ENCODE peak calls at places on chromosomes 7 and 10, in six cellular contexts. One of them, this sample, is unnamed.

GRCh38 chr7:91685544-91685943 is 195.0 kb downstream of the MTERF1 start:
- DNase-seq in OCI-M1: peak
- DNase-seq in transverse colon: no peak
- DNase-seq in T-helper 1 cell: no peak
- DNase-seq in occipital lobe: no peak
- DNase-seq in T-cell: no peak
- DNase-seq in this sample: no peak

GRCh38 chr10:112182808-112183328 is 697 bp downstream of the GPAM start:
- DNase-seq in OCI-M1: peak
- DNase-seq in transverse colon: no peak
- DNase-seq in T-helper 1 cell: no peak
- DNase-seq in occipital lobe: no peak
- DNase-seq in T-cell: no peak
- DNase-seq in this sample: no peak

GRCh38 chr7:21020667-21021066 is 234.0 kb upstream of the SP8 start:
- DNase-seq in OCI-M1: no peak
- DNase-seq in transverse colon: no peak
- DNase-seq in T-helper 1 cell: no peak
- DNase-seq in occipital lobe: no peak
- DNase-seq in T-cell: no peak
- DNase-seq in this sample: no peak

GRCh38 chr7:70923086-70923845 is 208.7 kb upstream of the GALNT17 start:
- DNase-seq in OCI-M1: no peak
- DNase-seq in transverse colon: no peak
- DNase-seq in T-helper 1 cell: no peak
- DNase-seq in occipital lobe: no peak
- DNase-seq in T-cell: no peak
- DNase-seq in this sample: no peak

GRCh38 chr7:141575164-141575563 is 24.0 kb downstream of the AGK start:
- DNase-seq in OCI-M1: no peak
- DNase-seq in transverse colon: no peak
- DNase-seq in T-helper 1 cell: no peak
- DNase-seq in occipital lobe: no peak
- DNase-seq in T-cell: no peak
- DNase-seq in this sample: no peak

GRCh38 chr10:21015838-21016237 is 118.7 kb upstream of the NEBL start:
- DNase-seq in OCI-M1: peak
- DNase-seq in transverse colon: no peak
- DNase-seq in T-helper 1 cell: no peak
- DNase-seq in occipital lobe: no peak
- DNase-seq in T-cell: no peak
- DNase-seq in this sample: no peak

GRCh38 chr7:55366461-55367138 is 1.5 kb downstream of the LANCL2 start:
- DNase-seq in OCI-M1: no peak
- DNase-seq in transverse colon: no peak
- DNase-seq in T-helper 1 cell: no peak
- DNase-seq in occipital lobe: no peak
- DNase-seq in T-cell: no peak
- DNase-seq in this sample: no peak

GRCh38 chr10:117980216-117980615 is 66.5 kb downstream of the RAB11FIP2 start:
- DNase-seq in OCI-M1: no peak
- DNase-seq in transverse colon: no peak
- DNase-seq in T-helper 1 cell: no peak
- DNase-seq in occipital lobe: no peak
- DNase-seq in T-cell: no peak
- DNase-seq in this sample: no peak

GRCh38 chr10:24643679-24644209 is 79.9 kb downstream of the ARHGAP21 start:
- DNase-seq in OCI-M1: no peak
- DNase-seq in transverse colon: peak
- DNase-seq in T-helper 1 cell: no peak
- DNase-seq in occipital lobe: no peak
- DNase-seq in T-cell: no peak
- DNase-seq in this sample: no peak

GRCh38 chr7:24728503-24729364 is 28.5 kb downstream of the GSDME start:
- DNase-seq in OCI-M1: peak
- DNase-seq in transverse colon: no peak
- DNase-seq in T-helper 1 cell: no peak
- DNase-seq in occipital lobe: peak
- DNase-seq in T-cell: no peak
- DNase-seq in this sample: no peak